ENCODE peak calls at places on chromosomes 2 and 18, in seven cellular contexts. C, T, W, I, Y, F and K are unnamed samples.
A peak's percentile ranks its signal among the peaks of the same experiment; 100 is the strongest.

GRCh38 chr2:98807221-98807620 is 76.3 kb upstream of the MGAT4A start:
- DNase-seq in I (no peak), C (no peak), T (no peak), Y (no peak), W (no peak), F (no peak), K (no peak)

GRCh38 chr2:192073878-192074277 is 120.9 kb downstream of the TMEFF2 start:
- DNase-seq in W (no peak), F (no peak), T (no peak), I (no peak), C (no peak), Y (no peak), K (no peak)

GRCh38 chr2:130241041-130241707 is 42.9 kb upstream of the TUBA3E start:
- DNase-seq in Y (peak; percentile 76), F (no peak), T (peak; percentile 94), C (no peak), I (peak; percentile 96), W (peak; percentile 31), K (peak; percentile 5)

GRCh38 chr18:12476955-12477354 is 69.2 kb downstream of the PRELID3A start:
- DNase-seq in I (no peak), C (no peak), T (no peak), Y (no peak), F (no peak), W (no peak), K (no peak)

GRCh38 chr2:155708052-155708451 is 624.5 kb downstream of the NR4A2 start:
- DNase-seq in I (peak; percentile 3), C (no peak), F (no peak), W (no peak), T (no peak), Y (no peak), K (no peak)

GRCh38 chr2:165927774-165928173 is 25.8 kb downstream of the TTC21B start:
- DNase-seq in T (no peak), C (no peak), W (no peak), F (no peak), Y (no peak), I (no peak), K (no peak)

GRCh38 chr2:109680523-109681297 is 66.5 kb downstream of the SOWAHC start:
- DNase-seq in I (no peak), W (no peak), F (no peak), T (peak; percentile 18), Y (peak; percentile 65), C (no peak), K (no peak)

GRCh38 chr2:14781148-14781547 is 148.6 kb downstream of the LRATD1 start:
- DNase-seq in I (no peak), C (no peak), F (no peak), W (no peak), T (no peak), Y (no peak), K (no peak)

GRCh38 chr2:74026674-74027294 is 42.1 kb downstream of the TET3 start:
- DNase-seq in C (no peak), Y (no peak), F (no peak), T (no peak), W (no peak), I (no peak), K (no peak)

GRCh38 chr18:8844721-8845148 is 139.4 kb downstream of the MTCL1 start:
- DNase-seq in T (no peak), W (no peak), I (no peak), C (no peak), F (no peak), Y (no peak), K (peak; percentile 46)

GRCh38 chr18:6576706-6577375 is 152.7 kb upstream of the ARHGAP28 start:
- DNase-seq in W (no peak), T (no peak), F (no peak), C (no peak), I (no peak), Y (no peak), K (no peak)

GRCh38 chr18:3294435-3295080 is 32.6 kb downstream of the MYL12B start:
- DNase-seq in C (no peak), W (peak; percentile 41), F (no peak), Y (no peak), I (no peak), T (no peak), K (peak; percentile 92)

GRCh38 chr2:42494434-42495233 is 852 bp upstream of the KCNG3 start:
- DNase-seq in W (peak; percentile 62), C (peak; percentile 88), Y (peak; percentile 87), T (peak; percentile 91), I (peak; percentile 82), F (peak; percentile 35), K (peak; percentile 75)

GRCh38 chr2:112151701-112152440 is 13.7 kb downstream of the FBLN7 start:
- DNase-seq in C (no peak), T (no peak), Y (no peak), I (no peak), W (no peak), F (no peak), K (no peak)

GRCh38 chr2:86396304-86396785 is 44.8 kb upstream of the KDM3A start:
- DNase-seq in W (peak; percentile 40), Y (peak; percentile 51), C (no peak), I (peak; percentile 33), F (no peak), T (peak; percentile 72), K (peak; percentile 20)

GRCh38 chr2:95698166-95698565 is 106.4 kb downstream of the TRIM43 start:
- DNase-seq in W (no peak), F (no peak), I (no peak), T (no peak), Y (no peak), C (no peak), K (peak; percentile 5)

GRCh38 chr2:223057545-223057944 is 5.6 kb downstream of the KCNE4 start:
- DNase-seq in F (no peak), Y (no peak), C (no peak), I (no peak), W (no peak), T (no peak), K (no peak)

GRCh38 chr2:9658972-9659371 is 28.2 kb upstream of the YWHAQ start:
- DNase-seq in W (no peak), C (no peak), Y (no peak), I (no peak), T (peak; percentile 65), F (no peak), K (peak; percentile 64)

GRCh38 chr2:8633735-8634313 is 48.0 kb upstream of the ID2 start:
- DNase-seq in Y (peak; percentile 98), I (peak; percentile 82), F (no peak), W (no peak), T (peak; percentile 97), C (no peak), K (peak; percentile 96)

GRCh38 chr2:65991332-65991731 is 443.6 kb upstream of the MEIS1 start:
- DNase-seq in I (no peak), T (no peak), F (no peak), W (no peak), Y (no peak), C (no peak), K (no peak)

GRCh38 chr2:222796413-222797103 is 64.3 kb upstream of the ACSL3 start:
- DNase-seq in C (no peak), I (no peak), W (no peak), Y (peak; percentile 100), T (peak; percentile 67), F (no peak), K (peak; percentile 53)

GRCh38 chr18:71105078-71105819 is 816.4 kb downstream of the SOCS6 start:
- DNase-seq in I (no peak), Y (no peak), T (no peak), W (no peak), C (no peak), F (no peak), K (peak; percentile 22)

GRCh38 chr2:85439111-85439477 is 20.6 kb downstream of the SH2D6 start:
- DNase-seq in F (no peak), Y (no peak), I (no peak), T (no peak), W (no peak), C (no peak), K (no peak)

GRCh38 chr2:112803691-112804521 is 19.6 kb upstream of the IL1A start:
- DNase-seq in T (peak; percentile 81), W (peak; percentile 43), Y (peak; percentile 92), F (no peak), I (no peak), C (no peak), K (peak; percentile 94)

GRCh38 chr2:149225446-149225845 is 104.9 kb upstream of the LYPD6 start:
- DNase-seq in T (no peak), Y (no peak), C (no peak), F (no peak), I (no peak), W (no peak), K (no peak)

GRCh38 chr2:70960833-70961647 is 17.4 kb upstream of the ANKRD53 start:
- DNase-seq in C (no peak), I (no peak), F (no peak), Y (no peak), T (no peak), W (no peak), K (no peak)

GRCh38 chr2:150286730-150287362 is 200.6 kb downstream of the RND3 start:
- DNase-seq in T (no peak), I (no peak), W (no peak), C (no peak), F (no peak), Y (no peak), K (peak; percentile 33)

GRCh38 chr18:22167471-22168151 is 1.8 kb upstream of the GATA6 start:
- DNase-seq in I (no peak), T (peak; percentile 37), C (no peak), W (no peak), Y (no peak), F (no peak), K (no peak)

GRCh38 chr2:10330700-10331032 is 28.0 kb downstream of the HPCAL1 start:
- DNase-seq in W (no peak), T (no peak), I (no peak), Y (no peak), C (no peak), F (no peak), K (no peak)

DNA sequence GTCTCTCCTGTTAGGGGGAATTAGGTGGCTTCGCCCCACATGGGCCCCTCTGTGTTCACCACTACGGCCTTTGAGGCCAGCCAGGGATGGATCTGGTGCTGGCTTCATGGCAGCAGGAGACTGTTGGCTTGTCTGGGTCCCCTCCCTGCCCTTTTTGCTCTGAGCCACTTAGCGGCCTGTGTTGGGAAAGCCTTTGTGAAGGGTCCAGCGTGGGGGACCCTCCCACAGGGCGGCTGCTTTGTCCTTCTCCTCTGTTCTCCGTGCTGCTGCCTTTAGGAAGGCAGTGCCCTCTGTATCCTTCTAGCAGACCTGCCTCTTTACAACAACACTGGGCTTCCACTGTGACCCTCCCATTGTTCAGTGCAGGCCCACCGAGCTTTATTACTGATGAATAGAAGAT is 118.4 kb downstream of the TSN start:
- DNase-seq in F (no peak), Y (no peak), C (no peak), W (no peak), I (no peak), T (no peak), K (no peak)
- TF ChIP-seq POLR2A in F (no peak), Y (no peak), C (no peak), W (no peak), I (no peak), T (no peak), K (no peak)

GRCh38 chr18:49467599-49467998 is 7.2 kb upstream of the DYM start:
- DNase-seq in W (no peak), I (no peak), T (no peak), F (no peak), C (no peak), Y (no peak), K (no peak)
- TF ChIP-seq RAD21 in W (no peak), I (no peak), T (no peak), F (no peak), C (no peak), Y (no peak), K (no peak)

GRCh38 chr2:240579771-240580614 is 6.5 kb upstream of the CAPN10 start:
- DNase-seq in I (peak; percentile 77), Y (peak; percentile 96), T (peak; percentile 82), W (no peak), F (peak; percentile 62), C (no peak), K (peak; percentile 89)
- TF ChIP-seq POLR2A in I (no peak), Y (no peak), T (no peak), W (no peak), F (peak; percentile 53), C (no peak), K (no peak)

GRCh38 chr18:48659188-48660009 is 120.6 kb downstream of the CTIF start:
- DNase-seq in C (no peak), W (no peak), Y (no peak), F (no peak), I (no peak), T (no peak), K (no peak)
- TF ChIP-seq RAD21 in C (no peak), W (no peak), Y (no peak), F (no peak), I (no peak), T (no peak), K (no peak)